ENCODE peak calls at places on chromosomes 6 and 20, in ten cellular contexts. One of them, this sample, is unnamed.

GRCh38 chr6:140744648-140745320 is 1370.3 kb upstream of the CITED2 start:
- DNase-seq in HFFc6: peak
- DNase-seq in HTR-8/SVneo: no peak
- DNase-seq in colonic mucosa: no peak
- DNase-seq in HCT116: no peak
- DNase-seq in CD8-positive, alpha-beta T cell: no peak
- DNase-seq in cardiac fibroblast: peak
- DNase-seq in NCI-H460: peak
- DNase-seq in mesenteric fat pad: no peak
- DNase-seq in effector CD4-positive, alpha-beta T cell: no peak
- DNase-seq in this sample: peak

GRCh38 chr20:433300-433975 is 25.3 kb downstream of the RBCK1 start:
- DNase-seq in HFFc6: no peak
- DNase-seq in CD8-positive, alpha-beta T cell: no peak
- DNase-seq in mesenteric fat pad: peak
- DNase-seq in HCT116: no peak
- DNase-seq in cardiac fibroblast: no peak
- DNase-seq in effector CD4-positive, alpha-beta T cell: peak
- DNase-seq in colonic mucosa: no peak
- DNase-seq in NCI-H460: no peak
- DNase-seq in HTR-8/SVneo: no peak
- DNase-seq in this sample: no peak

GRCh38 chr6:161631676-161632194 is 357.9 kb upstream of the AGPAT4 start:
- DNase-seq in HFFc6: no peak
- DNase-seq in HTR-8/SVneo: no peak
- DNase-seq in mesenteric fat pad: no peak
- DNase-seq in effector CD4-positive, alpha-beta T cell: no peak
- DNase-seq in HCT116: no peak
- DNase-seq in cardiac fibroblast: peak
- DNase-seq in NCI-H460: no peak
- DNase-seq in CD8-positive, alpha-beta T cell: no peak
- DNase-seq in colonic mucosa: no peak
- DNase-seq in this sample: no peak

GRCh38 chr6:169629256-169629655 is 72.6 kb downstream of the WDR27 start:
- DNase-seq in effector CD4-positive, alpha-beta T cell: no peak
- DNase-seq in colonic mucosa: no peak
- DNase-seq in HTR-8/SVneo: no peak
- DNase-seq in mesenteric fat pad: no peak
- DNase-seq in NCI-H460: no peak
- DNase-seq in CD8-positive, alpha-beta T cell: no peak
- DNase-seq in HFFc6: no peak
- DNase-seq in HCT116: no peak
- DNase-seq in cardiac fibroblast: no peak
- DNase-seq in this sample: no peak

GRCh38 chr20:59086923-59087322 is 44.3 kb upstream of the PRELID3B start:
- DNase-seq in HTR-8/SVneo: no peak
- DNase-seq in mesenteric fat pad: no peak
- DNase-seq in HFFc6: no peak
- DNase-seq in HCT116: no peak
- DNase-seq in cardiac fibroblast: no peak
- DNase-seq in CD8-positive, alpha-beta T cell: no peak
- DNase-seq in colonic mucosa: no peak
- DNase-seq in effector CD4-positive, alpha-beta T cell: no peak
- DNase-seq in NCI-H460: no peak
- DNase-seq in this sample: no peak

GRCh38 chr6:32967151-32968091 is 973 bp upstream of the BRD2 start:
- DNase-seq in NCI-H460: peak
- DNase-seq in HFFc6: peak
- DNase-seq in HTR-8/SVneo: peak
- DNase-seq in cardiac fibroblast: peak
- DNase-seq in effector CD4-positive, alpha-beta T cell: no peak
- DNase-seq in mesenteric fat pad: no peak
- DNase-seq in HCT116: peak
- DNase-seq in CD8-positive, alpha-beta T cell: no peak
- DNase-seq in colonic mucosa: peak
- DNase-seq in this sample: peak

GRCh38 chr6:25895773-25896172 is 21.7 kb upstream of the SLC17A3 start:
- DNase-seq in effector CD4-positive, alpha-beta T cell: no peak
- DNase-seq in HFFc6: no peak
- DNase-seq in cardiac fibroblast: no peak
- DNase-seq in HTR-8/SVneo: no peak
- DNase-seq in mesenteric fat pad: no peak
- DNase-seq in colonic mucosa: no peak
- DNase-seq in HCT116: no peak
- DNase-seq in NCI-H460: no peak
- DNase-seq in CD8-positive, alpha-beta T cell: no peak
- DNase-seq in this sample: no peak

GRCh38 chr6:144330588-144330987 is 45.5 kb downstream of the UTRN start:
- DNase-seq in HTR-8/SVneo: no peak
- DNase-seq in NCI-H460: no peak
- DNase-seq in HFFc6: no peak
- DNase-seq in mesenteric fat pad: no peak
- DNase-seq in cardiac fibroblast: no peak
- DNase-seq in CD8-positive, alpha-beta T cell: no peak
- DNase-seq in effector CD4-positive, alpha-beta T cell: no peak
- DNase-seq in colonic mucosa: peak
- DNase-seq in HCT116: peak
- DNase-seq in this sample: peak

GRCh38 chr6:23308166-23308565 is 738.8 kb downstream of the HDGFL1 start:
- DNase-seq in HCT116: no peak
- DNase-seq in CD8-positive, alpha-beta T cell: no peak
- DNase-seq in mesenteric fat pad: no peak
- DNase-seq in NCI-H460: no peak
- DNase-seq in effector CD4-positive, alpha-beta T cell: no peak
- DNase-seq in HFFc6: no peak
- DNase-seq in colonic mucosa: no peak
- DNase-seq in cardiac fibroblast: no peak
- DNase-seq in HTR-8/SVneo: no peak
- DNase-seq in this sample: peak

GRCh38 chr20:22746957-22747356 is 162.6 kb upstream of the FOXA2 start:
- DNase-seq in HCT116: no peak
- DNase-seq in colonic mucosa: no peak
- DNase-seq in HTR-8/SVneo: no peak
- DNase-seq in effector CD4-positive, alpha-beta T cell: no peak
- DNase-seq in cardiac fibroblast: no peak
- DNase-seq in NCI-H460: no peak
- DNase-seq in CD8-positive, alpha-beta T cell: no peak
- DNase-seq in HFFc6: no peak
- DNase-seq in mesenteric fat pad: no peak
- DNase-seq in this sample: no peak

This sample was measured in PC-9.